ENCODE peak calls at places on chromosomes 16 and 17, in nine cellular contexts. N is uterus, P is left ventricle myocardium inferior, E is kidney, G is adrenal gland, O is PC-9, K is K562, M is thyroid gland, T is ovary. Z is an unnamed sample.

GRCh38 chr17:77319211-77320031 is 178.7 kb downstream of the SEC14L1 start:
- DNase-seq in N (peak; percentile 81), P (peak; percentile 83), E (peak; percentile 96), G (peak; percentile 96), O (peak; percentile 83), K (peak; percentile 89), M (peak; percentile 89), T (peak; percentile 73), Z (peak; percentile 57)

GRCh38 chr16:27408012-27408601 is 6.1 kb downstream of the IL21R start:
- DNase-seq in N (no peak), P (no peak), E (no peak), G (no peak), O (no peak), K (no peak), M (no peak), T (no peak), Z (peak; percentile 42)

GRCh38 chr17:72556944-72557826 is 436.4 kb downstream of the SOX9 start:
- DNase-seq in N (peak; percentile 20), P (peak; percentile 33), E (peak; percentile 82), G (peak; percentile 63), O (peak; percentile 61), K (peak; percentile 76), M (peak; percentile 69), T (peak; percentile 44), Z (peak; percentile 74)

GRCh38 chr16:68190745-68191510 is 45.0 kb downstream of the ESRP2 start:
- DNase-seq in N (no peak), P (no peak), E (no peak), G (no peak), O (no peak), K (no peak), M (no peak), T (no peak), Z (no peak)

GRCh38 chr17:332558-333322 is 19.9 kb downstream of the RPH3AL start:
- DNase-seq in N (no peak), P (no peak), E (peak; percentile 82), G (peak; percentile 63), O (no peak), K (no peak), M (no peak), T (peak; percentile 62), Z (no peak)

GRCh38 chr16:66472961-66473610 is 46.0 kb downstream of the BEAN1 start:
- DNase-seq in N (no peak), P (no peak), E (no peak), G (no peak), O (no peak), K (no peak), M (no peak), T (peak; percentile 29), Z (no peak)

GRCh38 chr17:39410279-39410678 is 8.9 kb upstream of the FBXL20 start:
- DNase-seq in N (no peak), P (no peak), E (no peak), G (no peak), O (no peak), K (no peak), M (no peak), T (no peak), Z (no peak)

GRCh38 chr16:49011807-49012345 is 269.8 kb downstream of the CBLN1 start:
- DNase-seq in N (no peak), P (no peak), E (no peak), G (no peak), O (no peak), K (no peak), M (peak; percentile 50), T (no peak), Z (no peak)

GRCh38 chr16:85124636-85125346 is 12.5 kb upstream of the CIBAR2 start:
- DNase-seq in N (no peak), P (no peak), E (no peak), G (no peak), O (no peak), K (no peak), M (no peak), T (no peak), Z (no peak)

GRCh38 chr17:54745862-54746261 is 154.8 kb upstream of the TOM1L1 start:
- DNase-seq in N (no peak), P (no peak), E (no peak), G (no peak), O (no peak), K (no peak), M (no peak), T (no peak), Z (no peak)

GRCh38 chr17:63622571-63623390 is 564 bp downstream of the MAP3K3 start:
- DNase-seq in N (peak; percentile 62), P (peak; percentile 77), E (peak; percentile 94), G (peak; percentile 74), O (peak; percentile 69), K (peak; percentile 76), M (peak; percentile 76), T (peak; percentile 80), Z (peak; percentile 55)

GRCh38 chr16:24538756-24539294 is 541 bp upstream of the RBBP6 start:
- DNase-seq in N (no peak), P (no peak), E (no peak), G (peak; percentile 82), O (no peak), K (no peak), M (no peak), T (no peak), Z (no peak)

GRCh38 chr16:2466667-2467300 is 4.3 kb upstream of the NTN3 start:
- DNase-seq in N (no peak), P (no peak), E (peak; percentile 80), G (no peak), O (no peak), K (no peak), M (no peak), T (no peak), Z (no peak)

GRCh38 chr17:13474073-13474800 is 127.5 kb downstream of the HS3ST3A1 start:
- DNase-seq in N (no peak), P (no peak), E (no peak), G (no peak), O (no peak), K (no peak), M (no peak), T (no peak), Z (no peak)

GRCh38 chr16:200388-200787 is 20.1 kb downstream of the HBQ1 start:
- DNase-seq in N (no peak), P (no peak), E (no peak), G (no peak), O (no peak), K (no peak), M (no peak), T (no peak), Z (no peak)

GRCh38 chr17:44258811-44259351 is 9.1 kb downstream of the SLC4A1 start:
- DNase-seq in N (no peak), P (no peak), E (no peak), G (no peak), O (no peak), K (no peak), M (peak; percentile 59), T (no peak), Z (no peak)

DNA sequence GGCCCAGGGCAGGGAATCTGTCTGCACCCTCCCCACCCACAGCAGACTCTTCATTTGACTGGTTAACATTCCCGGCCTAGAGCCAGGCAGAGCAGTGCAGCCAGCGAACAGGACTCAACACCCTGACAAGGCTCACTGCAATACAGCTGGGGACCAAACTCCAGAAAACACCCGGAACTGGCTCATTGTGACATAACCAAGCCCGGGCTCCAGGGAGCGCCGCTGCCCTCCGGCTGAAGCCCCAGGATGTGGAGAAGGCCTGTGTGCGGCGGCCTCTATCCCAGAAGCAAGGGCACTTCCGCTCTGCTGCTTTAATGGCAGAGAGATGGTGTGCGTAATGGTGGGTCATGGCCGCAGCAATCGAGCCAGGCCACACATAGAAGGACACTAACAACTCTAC is 18.2 kb downstream of the KLHDC4 start:
- DNase-seq in N (no peak), P (no peak), E (no peak), G (no peak), O (no peak), K (no peak), M (no peak), T (no peak), Z (no peak)
- H3K36me3 ChIP-seq in N (no peaks in the 10 kb centered on the region), P (peaks cover 91% of the 10 kb centered on the region), E (peaks cover 25% of the 10 kb centered on the region), G (peaks cover 57% of the 10 kb centered on the region), O (peaks cover 34% of the 10 kb centered on the region), K (peaks cover 83% of the 10 kb centered on the region), M (peaks cover 34% of the 10 kb centered on the region), T (no peaks in the 10 kb centered on the region), Z (peaks cover 96% of the 10 kb centered on the region)

GRCh38 chr17:33687831-33688230 is 394.7 kb upstream of the ASIC2 start:
- DNase-seq in N (no peak), P (no peak), E (no peak), G (no peak), O (no peak), K (no peak), M (no peak), T (no peak), Z (no peak)

GRCh38 chr17:33688771-33689170 is 395.7 kb upstream of the ASIC2 start:
- DNase-seq in N (no peak), P (no peak), E (no peak), G (no peak), O (no peak), K (no peak), M (no peak), T (no peak), Z (no peak)

GRCh38 chr17:33684714-33685113 is 391.6 kb upstream of the ASIC2 start:
- DNase-seq in N (no peak), P (no peak), E (no peak), G (no peak), O (no peak), K (no peak), M (no peak), T (no peak), Z (no peak)

GRCh38 chr17:33682622-33683021 is 389.5 kb upstream of the ASIC2 start:
- DNase-seq in N (no peak), P (no peak), E (no peak), G (no peak), O (no peak), K (no peak), M (no peak), T (no peak), Z (no peak)

GRCh38 chr17:33686171-33686570 is 393.1 kb upstream of the ASIC2 start:
- DNase-seq in N (no peak), P (no peak), E (no peak), G (no peak), O (no peak), K (peak; percentile 77), M (no peak), T (no peak), Z (peak; percentile 9)
- TF ChIP-seq CTCF in N (no peak), P (peak; percentile 42), E (no peak), G (no peak), O (peak; percentile 53), K (peak; percentile 62), M (peak; percentile 18), T (no peak), Z (peak; percentile 80)

GRCh38 chr16:4870138-4870671 is 22.9 kb downstream of the UBN1 start:
- DNase-seq in N (no peak), P (no peak), E (peak; percentile 53), G (no peak), O (no peak), K (no peak), M (peak; percentile 87), T (no peak), Z (no peak)
- H3K36me3 ChIP-seq in N (no peaks in the 10 kb centered on the region), P (peaks cover 66% of the 10 kb centered on the region), E (peaks cover 33% of the 10 kb centered on the region), G (peaks cover 62% of the 10 kb centered on the region), O (no peaks in the 10 kb centered on the region), K (peaks cover 84% of the 10 kb centered on the region), M (peaks cover 37% of the 10 kb centered on the region), T (no peaks in the 10 kb centered on the region), Z (peaks cover 90% of the 10 kb centered on the region)

DNA sequence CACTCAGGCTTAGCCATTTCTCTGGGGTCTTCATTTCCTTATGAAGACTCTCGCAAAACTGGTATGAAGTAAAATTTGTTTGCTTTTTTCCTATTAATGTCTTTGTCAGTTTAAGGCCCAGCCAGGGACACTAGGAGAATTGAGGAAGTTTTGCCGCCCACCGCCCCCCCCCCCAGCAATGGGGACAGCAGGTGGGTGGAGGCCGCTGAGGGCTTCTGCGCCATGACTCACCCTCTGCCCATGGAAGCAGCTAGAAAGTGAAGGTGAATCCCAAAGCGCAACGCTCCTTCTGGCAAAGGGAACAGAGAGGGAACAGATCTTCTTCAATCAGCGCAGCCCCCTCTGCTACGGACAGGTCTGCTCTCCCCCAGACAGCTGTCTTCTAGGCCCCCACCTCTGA is 49.7 kb downstream of the MARF1 start:
- DNase-seq in N (no peak), P (no peak), E (no peak), G (peak; percentile 18), O (no peak), K (peak; percentile 22), M (no peak), T (no peak), Z (no peak)
- TF ChIP-seq CTCF in N (no peak), P (no peak), E (no peak), G (no peak), O (no peak), K (no peak), M (no peak), T (no peak), Z (no peak)